ENCODE peak calls at places on chromosomes 4 and X, in four cellular contexts. I, B, N and D are unnamed samples.

GRCh38 chr4:34676390-34676789 is 1567.9 kb downstream of the ARAP2 start:
- DNase-seq in B (no peak), I (peak), N (no peak), D (no peak)

GRCh38 chr4:2535386-2536192 is 858 bp upstream of the FAM193A start:
- DNase-seq in N (no peak), B (peak), I (peak), D (peak)

GRCh38 chrX:129831486-129831885 is 12.2 kb downstream of the ZDHHC9 start:
- DNase-seq in N (no peak), B (no peak), I (peak), D (no peak)

GRCh38 chrX:129706395-129707072 is 32.2 kb upstream of the XPNPEP2 start:
- DNase-seq in N (no peak), B (no peak), I (no peak), D (peak)

GRCh38 chr4:127698789-127699200 is 31.4 kb upstream of the SLC25A31 start:
- DNase-seq in N (peak), B (no peak), I (no peak), D (peak)

GRCh38 chr4:80036306-80036705 is 36.7 kb downstream of the ANTXR2 start:
- DNase-seq in N (no peak), I (no peak), B (no peak), D (no peak)

GRCh38 chr4:148447672-148448071 is 5.5 kb upstream of the NR3C2 start:
- DNase-seq in B (no peak), I (peak), N (no peak), D (no peak)

GRCh38 chrX:46408553-46409407 is 136.4 kb downstream of the ZNF674 start:
- DNase-seq in B (peak), N (peak), I (peak), D (peak)

GRCh38 chr4:40763228-40763716 is 13.5 kb downstream of the NSUN7 start:
- DNase-seq in B (no peak), N (peak), I (no peak), D (peak)

GRCh38 chr4:106048250-106048931 is 153.1 kb downstream of the NPNT start:
- DNase-seq in I (peak), N (no peak), B (no peak), D (peak)

GRCh38 chrX:108699368-108699767 is 37.0 kb downstream of the IRS4 start:
- DNase-seq in B (no peak), I (peak), N (peak), D (peak)

GRCh38 chrX:108701633-108702032 is 34.7 kb downstream of the IRS4 start:
- DNase-seq in B (no peak), N (no peak), I (no peak), D (no peak)

DNA sequence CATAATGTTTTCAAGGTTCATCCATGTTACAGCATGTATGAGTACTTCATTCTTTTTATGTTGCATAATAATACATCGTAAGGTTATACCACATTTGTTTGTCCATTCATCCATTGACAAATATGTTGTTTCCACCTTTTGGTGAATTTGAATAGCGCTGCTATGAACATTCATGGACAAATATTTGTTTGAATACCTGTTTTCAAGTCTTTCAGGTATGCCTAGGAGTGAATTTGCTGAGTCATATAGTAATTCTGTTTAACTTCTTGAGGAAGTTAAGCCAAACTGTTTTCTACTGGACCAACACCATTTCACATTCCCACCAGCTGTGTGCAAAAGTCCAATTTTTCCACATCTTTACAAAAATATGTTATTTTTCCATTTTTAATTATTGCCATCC is 31.5 kb downstream of the IRS4 start:
- DNase-seq in B (no peak), I (no peak), N (no peak), D (no peak)
- TF ChIP-seq CTCF in B (no peak), I (no peak), N (no peak), D (no peak)

DNA sequence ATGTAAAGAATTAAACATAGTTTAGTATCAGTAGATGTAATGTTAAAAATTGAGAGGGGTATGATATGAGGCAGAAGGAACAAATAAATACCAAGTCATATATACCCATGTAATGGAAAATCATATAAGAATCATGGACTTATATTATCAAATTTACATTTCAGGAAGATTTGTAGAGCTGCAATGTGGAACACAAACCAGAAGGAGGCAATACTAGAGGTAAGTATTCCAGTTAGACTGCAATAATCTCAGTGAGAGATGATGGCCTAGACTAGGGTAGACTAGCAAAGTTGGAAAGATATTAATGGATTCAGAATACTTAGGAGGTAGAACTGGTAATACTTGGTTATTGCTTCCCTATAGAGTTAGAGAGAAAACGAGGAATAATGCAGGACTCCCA is 603.0 kb upstream of the KLHL4 start:
- DNase-seq in B (no peak), N (no peak), I (no peak), D (no peak)
- H3K4me3 ChIP-seq in B (no peak), N (no peak), I (no peak), D (no peak)

DNA sequence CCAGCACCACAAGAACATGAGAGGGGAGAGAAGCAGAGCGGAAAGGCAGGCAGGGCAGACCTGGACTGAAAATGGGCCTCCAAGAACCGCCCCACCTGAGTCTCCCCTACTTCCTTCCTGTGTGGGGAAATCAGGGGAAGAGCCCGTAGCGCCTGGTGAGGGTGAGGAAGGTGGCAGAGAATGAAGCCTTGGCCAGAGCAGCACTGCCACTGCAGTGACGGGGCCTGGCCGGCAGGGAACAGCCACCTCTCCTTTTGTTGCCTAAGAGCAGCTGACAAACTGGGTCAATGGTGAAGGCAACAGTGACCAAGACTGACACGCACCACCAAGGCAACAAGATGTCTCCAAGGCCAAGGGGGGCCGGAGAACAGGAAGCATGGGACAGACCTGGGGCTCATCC is 58.4 kb upstream of the CBR4 start:
- DNase-seq in I (no peak), N (no peak), B (no peak), D (no peak)
- TF ChIP-seq CTCF in I (no peak), N (no peak), B (no peak), D (no peak)

GRCh38 chr4:110618091-110619000 is 4.5 kb downstream of the PITX2 start:
- DNase-seq in N (no peak), B (no peak), I (peak), D (no peak)

GRCh38 chr4:110619401-110620247 is 3.3 kb downstream of the PITX2 start:
- DNase-seq in N (no peak), B (no peak), I (peak), D (no peak)

GRCh38 chr4:110617095-110617494 is 5.8 kb downstream of the PITX2 start:
- DNase-seq in B (no peak), N (no peak), I (no peak), D (no peak)

GRCh38 chr4:110620352-110621327 is 2.2 kb downstream of the PITX2 start:
- DNase-seq in N (no peak), B (peak), I (peak), D (no peak)

DNA sequence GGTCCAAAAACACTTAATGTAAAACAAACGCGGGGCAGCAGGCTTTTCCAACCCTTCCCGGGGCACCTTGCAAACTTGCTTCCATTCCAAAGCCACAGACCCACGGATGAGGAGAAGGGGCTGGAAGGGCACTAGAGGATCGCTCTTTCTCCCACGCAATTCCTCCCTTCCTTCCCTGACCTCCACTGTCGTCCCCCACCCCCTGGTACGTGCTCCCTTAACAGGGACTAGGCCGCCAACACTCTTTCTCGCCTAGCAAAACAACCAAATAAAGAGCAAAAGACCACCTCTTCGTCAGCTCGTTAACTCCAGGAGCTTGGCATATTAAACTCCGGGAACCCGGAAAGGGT is 3.9 kb downstream of the PITX2 start:
- DNase-seq in I (no peak), B (no peak), N (no peak), D (no peak)
- H3K4me3 ChIP-seq in I (peak), B (no peak), N (no peak), D (no peak)

GRCh38 chr4:38290360-38290759 is 330.2 kb downstream of the PTTG2 start:
- DNase-seq in B (no peak), I (no peak), N (peak), D (peak)
- TF ChIP-seq CTCF in B (no peak), I (no peak), N (no peak), D (no peak)

DNA sequence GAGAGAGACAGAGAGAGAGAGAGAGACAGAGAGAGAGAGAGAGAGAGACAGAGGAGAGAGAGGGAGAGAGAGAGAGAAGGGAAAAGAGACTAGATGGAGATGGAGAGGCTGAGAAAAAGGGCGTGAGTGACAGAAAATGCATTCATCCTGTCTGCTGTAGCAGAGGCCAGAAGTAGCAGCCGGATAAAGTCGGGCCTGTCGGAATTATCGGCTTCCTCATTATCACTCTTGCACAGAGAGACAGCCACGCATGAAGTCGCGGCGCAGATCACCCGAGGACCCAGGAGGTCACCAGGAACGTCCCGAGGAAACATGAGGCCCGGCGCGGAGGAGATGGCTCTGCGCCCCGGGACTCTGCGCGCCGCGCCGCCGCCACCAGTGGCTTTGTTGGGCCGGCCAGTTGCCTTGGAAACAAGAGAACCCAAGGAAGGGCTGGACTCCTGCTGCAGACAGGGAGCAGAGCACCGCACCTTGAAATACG is 603.8 kb downstream of the PACRGL start:
- DNase-seq in I (peak), N (no peak), B (no peak), D (no peak)
- H3K4me3 ChIP-seq in I (peak), N (peak), B (no peak), D (no peak)

GRCh38 chrX:143621276-143621675 is 14.6 kb downstream of the SLITRK4 start:
- DNase-seq in I (no peak), B (no peak), N (no peak), D (no peak)
- TF ChIP-seq CTCF in I (no peak), B (no peak), N (no peak), D (no peak)

DNA sequence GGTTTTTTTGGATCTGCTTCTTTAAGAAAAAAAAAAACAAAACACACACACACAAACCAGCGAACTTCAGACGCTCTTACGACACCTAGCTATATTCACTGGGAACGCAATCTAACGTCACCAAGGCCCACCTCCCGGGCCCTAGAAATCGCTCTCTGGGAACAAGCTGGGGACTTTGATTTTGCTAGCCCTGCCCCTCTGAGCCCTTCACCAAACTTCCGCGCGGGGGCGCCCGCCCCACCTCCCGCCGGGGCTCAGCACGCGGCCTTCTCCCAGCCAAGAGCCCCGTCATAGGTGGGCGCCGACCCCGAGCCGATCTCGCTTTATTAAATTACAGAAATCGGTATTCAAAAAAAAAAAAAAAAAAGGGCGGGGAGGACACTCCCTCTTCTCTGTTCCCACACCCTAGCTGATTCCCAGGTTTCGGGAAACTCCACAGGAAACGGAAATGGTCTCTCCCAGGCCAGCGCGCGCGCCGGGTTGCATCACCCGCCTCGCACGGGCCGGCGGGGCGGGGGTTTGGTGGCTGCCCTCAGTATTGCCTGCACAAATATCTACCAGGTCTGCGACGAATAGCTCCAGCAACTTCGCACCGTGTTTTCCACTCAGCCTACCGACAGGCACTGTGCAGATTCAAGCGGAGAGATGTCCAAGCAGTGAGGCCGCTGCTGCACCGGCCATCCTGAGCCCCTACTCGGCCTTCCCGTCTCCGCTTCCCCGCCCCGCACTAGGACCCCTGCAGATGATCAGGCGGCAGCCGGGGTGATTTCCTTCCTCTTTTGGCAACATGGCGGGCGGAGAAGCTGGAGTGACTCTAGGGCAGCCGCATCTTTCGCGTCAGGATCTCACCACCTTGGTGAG is at the start of gene EIF2S3:
- DNase-seq in B (peak), N (peak), I (peak), D (peak)
- H3K4me3 ChIP-seq in B (peak), N (no peak), I (no peak), D (peak)

GRCh38 chrX:124098089-124098488 is 136.6 kb downstream of the STAG2 start:
- DNase-seq in I (peak), N (no peak), B (no peak), D (peak)
- TF ChIP-seq CTCF in I (peak), N (peak), B (no peak), D (peak)